ENCODE peak calls at places on chromosome 2, in four cellular contexts. Q is HepG2, T is H1, W is GM12878. Z is an unnamed sample.

GRCh38 chr2:237888389-237888788 is 29.0 kb downstream of the RAMP1 start:
- DNase-seq in Q (peak; percentile 36), T (no peak), W (no peak), Z (no peak)

GRCh38 chr2:81050580-81050979 is 746.0 kb upstream of the LRRTM1 start:
- DNase-seq in Q (no peak), T (no peak), W (no peak), Z (peak; percentile 11)

GRCh38 chr2:148555622-148556294 is 88.8 kb upstream of the EPC2 start:
- DNase-seq in Q (no peak), T (no peak), W (no peak), Z (no peak)

GRCh38 chr2:6073260-6074141 is 381.3 kb downstream of the SOX11 start:
- DNase-seq in Q (no peak), T (no peak), W (no peak), Z (no peak)

GRCh38 chr2:32810909-32811495 is 135.8 kb upstream of the LTBP1 start:
- DNase-seq in Q (no peak), T (no peak), W (no peak), Z (no peak)

GRCh38 chr2:183032200-183032794 is 6.0 kb downstream of the NCKAP1 start:
- DNase-seq in Q (peak; percentile 31), T (no peak), W (no peak), Z (no peak)

GRCh38 chr2:183193904-183194303 is 69.7 kb downstream of the NUP35 start:
- DNase-seq in Q (no peak), T (no peak), W (no peak), Z (no peak)

GRCh38 chr2:158570869-158571268 is 114.1 kb downstream of the PKP4 start:
- DNase-seq in Q (no peak), T (no peak), W (no peak), Z (no peak)

GRCh38 chr2:96970248-96970875 is 16.0 kb downstream of the FAM178B start:
- DNase-seq in Q (no peak), T (no peak), W (no peak), Z (no peak)

GRCh38 chr2:166090346-166090745 is 37.5 kb downstream of the SCN1A start:
- DNase-seq in Q (peak; percentile 21), T (no peak), W (no peak), Z (no peak)

GRCh38 chr2:238096311-238097011 is 3.7 kb upstream of the ESPNL start:
- DNase-seq in Q (no peak), T (peak; percentile 65), W (no peak), Z (no peak)

GRCh38 chr2:125667630-125668029 is 988.3 kb upstream of the GYPC start:
- DNase-seq in Q (no peak), T (no peak), W (no peak), Z (no peak)

GRCh38 chr2:136522724-136523123 is 242.6 kb upstream of the THSD7B start:
- DNase-seq in Q (no peak), T (no peak), W (no peak), Z (no peak)

GRCh38 chr2:171271380-171271779 is 110.7 kb upstream of the TLK1 start:
- DNase-seq in Q (no peak), T (no peak), W (no peak), Z (no peak)

GRCh38 chr2:158553257-158553656 is 96.5 kb downstream of the PKP4 start:
- DNase-seq in Q (no peak), T (no peak), W (no peak), Z (no peak)

GRCh38 chr2:66854304-66854703 is 419.4 kb downstream of the MEIS1 start:
- DNase-seq in Q (no peak), T (no peak), W (no peak), Z (no peak)

GRCh38 chr2:38601463-38602135 is 1.1 kb downstream of the HNRNPLL start:
- DNase-seq in Q (peak; percentile 44), T (no peak), W (no peak), Z (no peak)

GRCh38 chr2:105406221-105406620 is 7.4 kb upstream of the FHL2 start:
- DNase-seq in Q (no peak), T (no peak), W (no peak), Z (no peak)

GRCh38 chr2:1744446-1745170 is at the start of gene PXDN:
- DNase-seq in Q (no peak), T (no peak), W (no peak), Z (no peak)

GRCh38 chr2:204638795-204639194 is 93.5 kb downstream of the PARD3B start:
- DNase-seq in Q (no peak), T (no peak), W (no peak), Z (no peak)

GRCh38 chr2:47016172-47016913 is 100.7 kb upstream of the MCFD2 start:
- DNase-seq in Q (no peak), T (no peak), W (no peak), Z (no peak)

GRCh38 chr2:232142049-232142448 is 180.5 kb downstream of the DIS3L2 start:
- DNase-seq in Q (peak; percentile 28), T (no peak), W (no peak), Z (peak; percentile 38)

GRCh38 chr2:30691948-30692828 is 115.1 kb downstream of the CAPN13 start:
- DNase-seq in Q (no peak), T (peak; percentile 34), W (no peak), Z (no peak)

GRCh38 chr2:80531319-80531718 is 226.8 kb upstream of the LRRTM1 start:
- DNase-seq in Q (no peak), T (no peak), W (no peak), Z (no peak)

GRCh38 chr2:27324720-27325119 is 1.8 kb upstream of the MPV17 start:
- DNase-seq in Q (no peak), T (no peak), W (no peak), Z (no peak)

GRCh38 chr2:27323592-27324285 is 842 bp upstream of the MPV17 start:
- DNase-seq in Q (no peak), T (no peak), W (no peak), Z (no peak)

GRCh38 chr2:27322766-27323591 is at the start of gene MPV17:
- DNase-seq in Q (peak; percentile 96), T (peak; percentile 88), W (peak; percentile 61), Z (peak; percentile 90)

GRCh38 chr2:27320958-27321543 is 1.8 kb downstream of the MPV17 start:
- DNase-seq in Q (peak; percentile 99), T (no peak), W (no peak), Z (no peak)

DNA sequence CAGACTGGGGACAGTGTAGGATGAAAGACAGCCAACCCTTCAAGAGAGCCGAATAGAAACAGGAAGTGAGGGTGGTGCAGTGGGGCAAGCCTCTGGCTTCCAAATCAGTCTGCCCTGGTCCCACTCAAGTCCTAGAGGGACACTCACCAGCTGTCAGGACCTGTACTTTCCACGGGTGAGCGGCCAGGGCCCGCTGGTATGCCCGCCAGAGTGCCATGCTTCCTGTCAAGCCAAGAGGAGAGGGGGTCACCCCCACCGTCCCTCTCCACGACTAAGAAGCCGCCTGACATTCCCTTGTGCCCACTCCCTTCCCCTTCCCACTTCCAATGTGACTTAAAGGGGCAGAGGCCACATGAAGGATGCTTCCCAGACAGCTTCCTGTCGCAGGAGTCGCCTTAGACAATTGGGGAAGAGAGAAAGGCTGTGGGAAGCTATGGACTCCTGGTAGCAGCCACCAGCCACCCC is 564 bp downstream of the MPV17 start:
- DNase-seq in Q (no peak), T (no peak), W (no peak), Z (no peak)
- H3K4me3 ChIP-seq in Q (peak overlapping the region; percentile 86), T (peak overlapping the region; percentile 86), W (peak overlapping the region; percentile 99), Z (peak overlapping the region; percentile 88)

DNA sequence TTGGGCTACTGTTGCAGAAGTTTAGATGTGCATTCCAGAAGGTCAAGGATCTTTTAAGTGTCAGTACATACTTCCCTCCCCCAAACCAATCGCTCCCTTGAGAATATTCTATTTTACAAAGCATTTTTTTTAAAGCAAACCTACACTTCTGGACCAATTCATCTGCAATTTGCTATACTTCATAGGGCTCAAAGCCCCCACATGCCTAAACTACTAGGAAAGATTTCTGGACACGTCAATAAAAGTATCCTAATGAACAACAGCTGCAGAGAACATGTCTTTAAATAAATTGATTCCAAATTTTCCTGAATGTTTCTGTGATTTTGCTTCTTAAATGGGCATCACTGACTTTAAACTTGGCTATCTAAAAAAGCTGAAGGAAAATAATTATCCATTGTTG is 157.6 kb downstream of the RDH14 start:
- DNase-seq in Q (no peak), T (no peak), W (no peak), Z (no peak)
- TF ChIP-seq SUZ12 in Q (no peak), T (no peak), W (no peak), Z (no peak)

DNA sequence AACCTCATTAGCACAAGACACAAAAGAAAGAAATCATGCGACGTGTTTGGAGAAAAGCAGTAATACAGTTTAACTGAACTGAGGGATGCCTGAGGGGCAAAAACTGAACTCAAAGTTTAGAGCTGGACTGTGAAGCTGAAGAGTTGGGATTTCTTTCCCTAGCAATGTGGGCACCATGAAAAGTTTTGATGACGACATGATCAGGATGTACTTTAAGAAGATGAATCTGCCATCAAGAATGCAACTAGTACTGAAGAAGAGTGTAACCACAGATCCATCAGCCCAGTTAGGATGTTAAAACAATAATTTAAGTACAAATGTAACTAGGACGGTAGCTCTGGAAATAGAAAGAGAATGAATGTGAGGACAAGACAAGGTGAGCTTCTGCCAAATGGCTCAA is 196.2 kb downstream of the VWC2L start:
- DNase-seq in Q (no peak), T (no peak), W (no peak), Z (no peak)
- TF ChIP-seq ZNF274 in Q (no peak), T (no peak), W (no peak), Z (no peak)

DNA sequence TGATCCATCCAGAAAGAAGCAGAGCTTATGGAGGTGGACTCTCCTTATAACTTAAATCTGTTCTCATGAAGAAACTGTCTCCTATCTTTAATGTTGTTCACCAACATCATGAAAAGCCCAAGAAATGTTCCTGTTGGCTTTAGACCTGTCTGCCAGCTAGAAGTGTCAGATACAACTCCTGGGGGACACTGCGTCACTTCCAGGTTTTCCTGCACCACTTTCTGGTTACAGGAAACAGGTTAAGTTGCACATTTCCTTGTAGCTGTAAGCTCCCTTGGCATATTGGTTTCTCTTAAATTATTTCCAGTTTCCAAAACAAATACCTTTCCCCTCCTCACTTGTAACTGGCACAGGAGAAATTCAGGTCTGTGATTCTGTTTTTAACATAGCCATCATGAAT is 2.9 kb downstream of the CEP68 start:
- DNase-seq in Q (no peak), T (no peak), W (no peak), Z (no peak)
- H3K4me3 ChIP-seq in Q (no peak overlapping the region), T (no peak overlapping the region), W (no peak overlapping the region), Z (no peak overlapping the region)

DNA sequence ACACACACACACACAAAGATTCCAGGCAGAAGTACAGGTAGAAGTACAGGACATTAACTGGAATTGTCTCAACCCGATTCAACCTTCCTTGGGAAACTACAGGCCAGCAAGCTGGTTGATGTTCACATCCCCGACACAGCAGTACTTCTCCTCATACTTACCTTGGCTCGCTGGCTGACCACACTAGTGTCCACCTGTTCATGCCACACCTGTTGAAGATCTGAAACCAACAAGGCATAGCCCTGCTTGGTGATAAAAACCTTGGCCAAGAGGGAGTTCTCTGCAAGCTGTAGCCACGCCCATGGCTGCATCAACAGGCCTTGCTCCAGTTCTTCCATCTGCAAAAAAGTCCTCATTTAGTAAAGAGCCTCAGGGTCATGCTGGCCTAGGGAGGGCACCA is 2.6 kb downstream of the NHEJ1 start:
- DNase-seq in Q (no peak), T (no peak), W (no peak), Z (no peak)
- TF ChIP-seq SUZ12 in Q (no peak), T (no peak), W (no peak), Z (no peak)

GRCh38 chr2:8821276-8822217 is 15.9 kb downstream of the KIDINS220 start:
- DNase-seq in Q (peak; percentile 79), T (no peak), W (no peak), Z (no peak)
- TF ChIP-seq ZNF274 in Q (no peak), T (no peak), W (no peak), Z (no peak)

Z was measured in NT2/D1.